ENCODE peak calls at places on chromosomes 7 and 10, in seven cellular contexts. K, W, S, P, F, O and G are unnamed samples.

GRCh38 chr7:43148161-43148731 is 35.8 kb downstream of the HECW1 start:
- DNase-seq in K (no peak), W (peak), S (no peak), P (no peak), F (no peak), O (no peak), G (no peak)

GRCh38 chr10:129646921-129647320 is 179.9 kb downstream of the MGMT start:
- DNase-seq in K (no peak), W (no peak), S (no peak), P (no peak), F (no peak), O (no peak), G (no peak)

GRCh38 chr7:32316831-32317230 is 173.3 kb downstream of the LSM5 start:
- DNase-seq in K (no peak), W (no peak), S (no peak), P (no peak), F (no peak), O (no peak), G (no peak)

GRCh38 chr7:123929620-123930019 is 4.6 kb downstream of the SPAM1 start:
- DNase-seq in K (no peak), W (no peak), S (no peak), P (no peak), F (no peak), O (no peak), G (no peak)

GRCh38 chr10:77456414-77456813 is 181.2 kb downstream of the KCNMA1 start:
- DNase-seq in K (no peak), W (no peak), S (no peak), P (no peak), F (no peak), O (no peak), G (no peak)

GRCh38 chr10:35386594-35387174 is 50.4 kb downstream of the CCNY start:
- DNase-seq in K (peak), W (no peak), S (no peak), P (no peak), F (no peak), O (no peak), G (no peak)

GRCh38 chr10:13787015-13787421 is 200.3 kb downstream of the PRPF18 start:
- DNase-seq in K (no peak), W (peak), S (no peak), P (peak), F (peak), O (no peak), G (no peak)

GRCh38 chr10:94172332-94172731 is 178.6 kb downstream of the PLCE1 start:
- DNase-seq in K (no peak), W (peak), S (no peak), P (no peak), F (no peak), O (no peak), G (no peak)

GRCh38 chr7:13822678-13823077 is 166.8 kb downstream of the ETV1 start:
- DNase-seq in K (no peak), W (peak), S (no peak), P (no peak), F (no peak), O (no peak), G (no peak)

GRCh38 chr7:99004781-99005500 is 126.6 kb downstream of the TRRAP start:
- DNase-seq in K (no peak), W (peak), S (no peak), P (no peak), F (peak), O (no peak), G (peak)

GRCh38 chr10:60417024-60417423 is 27.3 kb upstream of the ANK3 start:
- DNase-seq in K (no peak), W (no peak), S (no peak), P (no peak), F (no peak), O (no peak), G (no peak)

GRCh38 chr7:124780608-124781007 is 15.0 kb upstream of the GPR37 start:
- DNase-seq in K (no peak), W (no peak), S (no peak), P (no peak), F (no peak), O (no peak), G (no peak)

GRCh38 chr10:50572017-50572491 is 51.7 kb downstream of the SGMS1 start:
- DNase-seq in K (no peak), W (no peak), S (no peak), P (no peak), F (no peak), O (no peak), G (no peak)

GRCh38 chr10:131332821-131333220 is 21.3 kb upstream of the TCERG1L start:
- DNase-seq in K (no peak), W (no peak), S (no peak), P (no peak), F (no peak), O (no peak), G (no peak)

GRCh38 chr7:136403591-136403990 is 426.4 kb upstream of the MTPN start:
- DNase-seq in K (no peak), W (no peak), S (no peak), P (no peak), F (no peak), O (no peak), G (no peak)

GRCh38 chr7:29878081-29878688 is 71.9 kb downstream of the WIPF3 start:
- DNase-seq in K (no peak), W (peak), S (no peak), P (peak), F (no peak), O (no peak), G (no peak)

GRCh38 chr10:87664276-87664687 is 4.6 kb downstream of the PAPSS2 start:
- DNase-seq in K (no peak), W (peak), S (no peak), P (no peak), F (no peak), O (no peak), G (no peak)

GRCh38 chr10:87660484-87661133 is 931 bp downstream of the PAPSS2 start:
- DNase-seq in K (no peak), W (peak), S (no peak), P (peak), F (no peak), O (peak), G (peak)

GRCh38 chr10:87659571-87660483 is at the start of gene PAPSS2:
- DNase-seq in K (peak), W (peak), S (peak), P (peak), F (no peak), O (peak), G (peak)

GRCh38 chr10:87658858-87659555 is 671 bp upstream of the PAPSS2 start:
- DNase-seq in K (no peak), W (no peak), S (peak), P (peak), F (no peak), O (no peak), G (no peak)

DNA sequence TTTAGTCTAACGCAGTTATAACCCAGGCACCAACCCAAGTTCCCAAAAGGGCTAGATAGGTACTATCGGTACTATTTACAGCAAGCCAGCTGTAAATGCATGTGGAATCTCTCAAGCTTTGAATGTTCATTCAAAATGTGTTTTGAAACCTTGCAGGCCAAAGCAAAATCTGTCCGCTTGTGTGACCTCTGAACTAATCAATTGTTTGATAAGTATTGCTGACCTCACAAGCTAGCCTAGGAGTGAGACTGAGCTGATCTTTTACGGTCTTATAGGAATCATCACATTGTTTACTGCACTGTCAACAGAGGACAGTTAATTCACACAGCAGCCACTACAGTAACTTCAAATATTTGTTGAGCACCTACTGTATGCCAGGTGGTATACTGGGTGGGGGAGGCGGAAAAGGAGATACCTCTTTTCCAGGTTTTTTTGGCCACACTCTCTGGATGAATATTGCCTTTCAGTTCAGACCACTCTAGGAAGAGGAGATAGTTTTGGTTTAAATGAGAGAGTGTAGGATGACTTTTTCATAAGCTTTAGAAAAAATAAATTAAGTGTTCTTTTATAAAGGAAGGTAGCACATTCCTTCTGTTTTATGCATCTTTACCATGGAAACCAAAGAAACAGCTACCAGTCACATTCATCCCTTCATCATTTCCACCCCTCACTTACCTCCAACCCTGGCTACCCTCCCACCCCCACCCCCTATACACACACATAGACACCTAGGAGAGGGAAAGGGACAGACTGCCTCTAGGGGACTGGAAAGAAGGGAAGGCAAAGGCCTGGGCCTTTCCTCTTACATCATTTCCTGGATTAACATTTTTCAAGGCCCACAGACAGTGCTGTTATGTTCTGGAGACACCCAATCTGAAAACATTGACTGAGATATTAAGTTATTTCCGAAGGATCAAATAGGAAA is 2.4 kb downstream of the PAPSS2 start:
- DNase-seq in K (no peak), W (no peak), S (no peak), P (peak), F (no peak), O (no peak), G (no peak)
- H3K4me3 ChIP-seq in K (no peak), W (peak), S (peak), P (no peak), F (no peak), O (no peak), G (no peak)

GRCh38 chr7:122886357-122887081 is at the start of gene CADPS2:
- DNase-seq in K (peak), W (peak), S (peak), P (peak), F (no peak), O (peak), G (peak)
- H3K4me3 ChIP-seq in K (peak), W (peak), S (peak), P (peak), F (no peak), O (peak), G (peak)

DNA sequence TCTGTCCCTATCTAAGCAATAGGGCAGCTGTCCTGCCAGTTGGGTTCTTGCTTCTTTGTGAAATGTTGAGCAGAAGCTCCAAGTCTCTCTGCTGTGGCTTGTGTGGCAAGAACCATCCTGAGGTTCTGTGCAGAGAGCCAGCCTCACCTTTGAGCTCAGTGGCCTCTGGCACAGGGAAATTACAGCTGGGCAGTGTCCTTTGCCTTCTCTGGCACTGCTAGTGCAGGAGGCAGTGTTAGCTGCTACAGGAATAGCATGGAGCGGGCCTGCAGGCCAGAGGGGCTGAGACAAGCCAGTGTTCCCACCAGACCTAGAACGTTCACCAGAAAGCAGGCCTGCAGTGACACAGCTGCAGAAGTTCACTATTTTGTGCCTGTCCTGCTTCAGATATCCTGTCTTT is 1.8 kb downstream of the PRXL2A start:
- DNase-seq in K (no peak), W (no peak), S (no peak), P (no peak), F (no peak), O (no peak), G (no peak)
- H3K4me3 ChIP-seq in K (no peak), W (no peak), S (no peak), P (no peak), F (no peak), O (no peak), G (no peak)

GRCh38 chr7:520503-521161 is 986 bp upstream of the PDGFA start:
- DNase-seq in K (no peak), W (no peak), S (no peak), P (no peak), F (no peak), O (peak), G (no peak)

GRCh38 chr7:519429-519973 is at the start of gene PDGFA:
- DNase-seq in K (peak), W (peak), S (no peak), P (peak), F (no peak), O (peak), G (no peak)

GRCh38 chr7:519974-520458 is 370 bp upstream of the PDGFA start:
- DNase-seq in K (peak), W (peak), S (no peak), P (peak), F (no peak), O (peak), G (no peak)

GRCh38 chr7:517848-518629 is 1.6 kb downstream of the PDGFA start:
- DNase-seq in K (peak), W (peak), S (peak), P (peak), F (no peak), O (peak), G (peak)

GRCh38 chr7:518630-519428 is 817 bp downstream of the PDGFA start:
- DNase-seq in K (peak), W (peak), S (peak), P (peak), F (no peak), O (peak), G (peak)
- H3K4me3 ChIP-seq in K (peak), W (peak), S (peak), P (peak), F (peak), O (peak), G (peak)

GRCh38 chr10:16519908-16520861 is 1.5 kb downstream of the C1QL3 start:
- DNase-seq in K (no peak), W (no peak), S (no peak), P (no peak), F (no peak), O (no peak), G (no peak)
- H3K4me3 ChIP-seq in K (no peak), W (no peak), S (no peak), P (no peak), F (no peak), O (no peak), G (no peak)